ENCODE peak calls at places on chromosome 12, in seven cellular contexts. One of them, this sample, is unnamed.

GRCh38 chr12:62537544-62537943 is 70.9 kb downstream of the MON2 start:
- DNase-seq in IMR-90: peak
- DNase-seq in H9: no peak
- DNase-seq in neuronal stem cell: no peak
- DNase-seq in trophoblast cell: no peak
- DNase-seq in H1: no peak
- DNase-seq in mesendoderm: no peak
- DNase-seq in this sample: peak

GRCh38 chr12:53065975-53066593 is 13.1 kb downstream of the SPRYD3 start:
- DNase-seq in IMR-90: peak
- DNase-seq in mesendoderm: peak
- DNase-seq in neuronal stem cell: peak
- DNase-seq in trophoblast cell: peak
- DNase-seq in H1: no peak
- DNase-seq in H9: peak
- DNase-seq in this sample: peak

GRCh38 chr12:51450816-51451215 is 26.2 kb downstream of the SLC4A8 start:
- DNase-seq in mesendoderm: no peak
- DNase-seq in IMR-90: no peak
- DNase-seq in trophoblast cell: no peak
- DNase-seq in neuronal stem cell: no peak
- DNase-seq in H9: peak
- DNase-seq in H1: no peak
- DNase-seq in this sample: no peak

GRCh38 chr12:47740536-47741339 is 15.4 kb upstream of the ENDOU start:
- DNase-seq in H1: no peak
- DNase-seq in trophoblast cell: no peak
- DNase-seq in mesendoderm: no peak
- DNase-seq in H9: no peak
- DNase-seq in IMR-90: no peak
- DNase-seq in neuronal stem cell: no peak
- DNase-seq in this sample: no peak

GRCh38 chr12:63845726-63846125 is 1.2 kb downstream of the SRGAP1 start:
- DNase-seq in H1: no peak
- DNase-seq in neuronal stem cell: no peak
- DNase-seq in H9: no peak
- DNase-seq in IMR-90: peak
- DNase-seq in trophoblast cell: no peak
- DNase-seq in mesendoderm: no peak
- DNase-seq in this sample: peak

GRCh38 chr12:6915023-6915788 is 826 bp downstream of the ENO2 start:
- DNase-seq in trophoblast cell: no peak
- DNase-seq in IMR-90: no peak
- DNase-seq in H1: no peak
- DNase-seq in neuronal stem cell: peak
- DNase-seq in H9: peak
- DNase-seq in mesendoderm: peak
- DNase-seq in this sample: peak

GRCh38 chr12:105359840-105360239 is 29.3 kb downstream of the C12orf75 start:
- DNase-seq in mesendoderm: peak
- DNase-seq in IMR-90: peak
- DNase-seq in H1: no peak
- DNase-seq in H9: no peak
- DNase-seq in neuronal stem cell: no peak
- DNase-seq in trophoblast cell: no peak
- DNase-seq in this sample: no peak

GRCh38 chr12:10966314-10966713 is 20.4 kb downstream of the TAS2R50 start:
- DNase-seq in mesendoderm: no peak
- DNase-seq in neuronal stem cell: no peak
- DNase-seq in trophoblast cell: no peak
- DNase-seq in H1: no peak
- DNase-seq in IMR-90: no peak
- DNase-seq in H9: no peak
- DNase-seq in this sample: no peak

GRCh38 chr12:121990692-121991603 is 30.7 kb upstream of the BCL7A start:
- DNase-seq in mesendoderm: no peak
- DNase-seq in neuronal stem cell: no peak
- DNase-seq in trophoblast cell: no peak
- DNase-seq in IMR-90: peak
- DNase-seq in H9: no peak
- DNase-seq in H1: no peak
- DNase-seq in this sample: no peak

GRCh38 chr12:52147367-52147972 is 44.3 kb downstream of the KRT80 start:
- DNase-seq in neuronal stem cell: no peak
- DNase-seq in H1: no peak
- DNase-seq in IMR-90: peak
- DNase-seq in trophoblast cell: peak
- DNase-seq in H9: peak
- DNase-seq in mesendoderm: peak
- DNase-seq in this sample: peak

GRCh38 chr12:94603434-94604068 is 46.8 kb downstream of the TMCC3 start:
- DNase-seq in trophoblast cell: no peak
- DNase-seq in neuronal stem cell: no peak
- DNase-seq in H9: no peak
- DNase-seq in H1: no peak
- DNase-seq in mesendoderm: peak
- DNase-seq in IMR-90: no peak
- DNase-seq in this sample: no peak

GRCh38 chr12:121814429-121815119 is 10.8 kb downstream of the SETD1B start:
- DNase-seq in neuronal stem cell: no peak
- DNase-seq in trophoblast cell: no peak
- DNase-seq in H9: no peak
- DNase-seq in H1: no peak
- DNase-seq in IMR-90: no peak
- DNase-seq in mesendoderm: no peak
- DNase-seq in this sample: no peak

GRCh38 chr12:48794870-48795269 is 6.0 kb upstream of the ADCY6 start:
- DNase-seq in neuronal stem cell: no peak
- DNase-seq in trophoblast cell: peak
- DNase-seq in mesendoderm: peak
- DNase-seq in IMR-90: peak
- DNase-seq in H1: no peak
- DNase-seq in H9: peak
- DNase-seq in this sample: peak

GRCh38 chr12:132390287-132391076 is 61.1 kb upstream of the GALNT9 start:
- DNase-seq in H9: no peak
- DNase-seq in IMR-90: no peak
- DNase-seq in trophoblast cell: no peak
- DNase-seq in H1: no peak
- DNase-seq in neuronal stem cell: no peak
- DNase-seq in mesendoderm: no peak
- DNase-seq in this sample: no peak

GRCh38 chr12:97335093-97335492 is 127.5 kb upstream of the RMST start:
- DNase-seq in H9: no peak
- DNase-seq in IMR-90: no peak
- DNase-seq in neuronal stem cell: no peak
- DNase-seq in mesendoderm: no peak
- DNase-seq in trophoblast cell: no peak
- DNase-seq in H1: no peak
- DNase-seq in this sample: no peak

GRCh38 chr12:88299567-88300101 is 157.5 kb downstream of the TMTC3 start:
- DNase-seq in trophoblast cell: peak
- DNase-seq in neuronal stem cell: no peak
- DNase-seq in H9: no peak
- DNase-seq in mesendoderm: no peak
- DNase-seq in IMR-90: peak
- DNase-seq in H1: no peak
- DNase-seq in this sample: peak

GRCh38 chr12:56599797-56600196 is 30.3 kb downstream of the BAZ2A start:
- DNase-seq in neuronal stem cell: no peak
- DNase-seq in trophoblast cell: no peak
- DNase-seq in H9: no peak
- DNase-seq in IMR-90: no peak
- DNase-seq in mesendoderm: no peak
- DNase-seq in H1: no peak
- DNase-seq in this sample: no peak

GRCh38 chr12:47236109-47236714 is 156.5 kb upstream of the AMIGO2 start:
- DNase-seq in H1: no peak
- DNase-seq in mesendoderm: no peak
- DNase-seq in H9: no peak
- DNase-seq in neuronal stem cell: no peak
- DNase-seq in IMR-90: peak
- DNase-seq in trophoblast cell: no peak
- DNase-seq in this sample: peak

GRCh38 chr12:6827437-6827894 is 741 bp upstream of the P3H3 start:
- DNase-seq in H1: no peak
- DNase-seq in mesendoderm: peak
- DNase-seq in trophoblast cell: no peak
- DNase-seq in neuronal stem cell: peak
- DNase-seq in IMR-90: peak
- DNase-seq in H9: peak
- DNase-seq in this sample: peak

GRCh38 chr12:88393017-88393767 is 187.1 kb downstream of the KITLG start:
- DNase-seq in mesendoderm: peak
- DNase-seq in trophoblast cell: no peak
- DNase-seq in IMR-90: peak
- DNase-seq in neuronal stem cell: no peak
- DNase-seq in H9: peak
- DNase-seq in H1: no peak
- DNase-seq in this sample: peak

DNA sequence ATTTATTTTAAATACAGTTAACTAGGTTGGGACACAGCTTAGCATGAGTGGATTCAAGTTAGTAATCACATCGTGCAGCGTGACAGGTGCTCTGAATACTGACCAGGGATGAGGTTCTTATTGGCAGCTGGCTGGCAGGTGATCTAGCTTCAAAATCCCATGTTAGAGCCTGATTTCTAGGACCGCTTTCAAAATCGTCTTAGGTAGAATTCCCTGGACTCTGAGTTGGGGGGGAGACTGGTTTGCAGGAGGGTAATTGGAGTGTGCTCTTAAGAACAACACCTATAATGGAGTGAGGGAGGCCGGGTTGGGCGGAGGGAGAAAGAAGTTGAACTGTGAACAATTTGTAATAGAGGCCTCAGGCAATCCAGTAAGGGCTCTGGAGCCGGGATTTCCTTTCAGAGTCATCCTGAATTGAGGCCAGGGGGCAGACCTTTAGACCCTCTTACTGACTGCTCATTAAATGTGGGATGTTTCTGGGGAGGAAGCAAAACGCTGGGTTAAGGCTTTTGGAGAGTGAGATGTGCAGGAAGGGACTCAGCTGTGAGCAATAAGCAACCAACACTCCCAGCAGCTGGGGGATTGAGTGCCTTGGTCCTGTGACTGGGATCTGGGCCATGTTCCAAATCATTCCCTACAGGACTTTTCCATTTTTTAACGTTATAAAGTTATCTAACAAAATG is 920 bp upstream of the YARS2 start:
- DNase-seq in mesendoderm: no peak
- DNase-seq in H1: no peak
- DNase-seq in trophoblast cell: no peak
- DNase-seq in H9: no peak
- DNase-seq in neuronal stem cell: no peak
- DNase-seq in IMR-90: no peak
- DNase-seq in this sample: peak
- H3K4ac ChIP-seq in mesendoderm: no peak
- H3K4ac ChIP-seq in H1: no peak
- H3K4ac ChIP-seq in trophoblast cell: no peak
- H3K4ac ChIP-seq in H9: no peak
- H3K4ac ChIP-seq in neuronal stem cell: no peak
- H3K4ac ChIP-seq in IMR-90: no peak
- H3K4ac ChIP-seq in this sample: no peak

DNA sequence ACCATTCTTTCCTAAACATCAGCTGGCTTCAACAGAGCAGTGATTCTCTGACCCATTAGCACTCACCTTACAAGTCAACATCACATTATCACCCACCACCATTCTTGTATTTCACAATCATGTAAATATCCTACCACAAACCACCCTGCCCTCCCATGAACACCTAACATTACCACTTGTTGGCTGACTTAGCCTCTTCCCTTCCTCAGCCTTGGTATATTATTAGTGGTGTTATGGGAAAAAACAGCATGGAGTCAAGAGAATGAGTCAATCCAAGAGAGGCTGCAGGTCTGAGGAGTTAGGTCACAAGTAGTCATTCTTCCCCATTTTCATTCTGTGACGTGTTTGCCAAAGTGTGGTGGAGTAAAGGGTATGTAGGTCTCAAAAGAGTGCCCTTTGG is 22.3 kb upstream of the MGP start:
- DNase-seq in trophoblast cell: peak
- DNase-seq in mesendoderm: no peak
- DNase-seq in IMR-90: peak
- DNase-seq in H1: no peak
- DNase-seq in H9: no peak
- DNase-seq in neuronal stem cell: no peak
- DNase-seq in this sample: no peak
- H3K4ac ChIP-seq in trophoblast cell: no peak
- H3K4ac ChIP-seq in mesendoderm: no peak
- H3K4ac ChIP-seq in IMR-90: no peak
- H3K4ac ChIP-seq in H1: no peak
- H3K4ac ChIP-seq in H9: no peak
- H3K4ac ChIP-seq in neuronal stem cell: no peak
- H3K4ac ChIP-seq in this sample: no peak

DNA sequence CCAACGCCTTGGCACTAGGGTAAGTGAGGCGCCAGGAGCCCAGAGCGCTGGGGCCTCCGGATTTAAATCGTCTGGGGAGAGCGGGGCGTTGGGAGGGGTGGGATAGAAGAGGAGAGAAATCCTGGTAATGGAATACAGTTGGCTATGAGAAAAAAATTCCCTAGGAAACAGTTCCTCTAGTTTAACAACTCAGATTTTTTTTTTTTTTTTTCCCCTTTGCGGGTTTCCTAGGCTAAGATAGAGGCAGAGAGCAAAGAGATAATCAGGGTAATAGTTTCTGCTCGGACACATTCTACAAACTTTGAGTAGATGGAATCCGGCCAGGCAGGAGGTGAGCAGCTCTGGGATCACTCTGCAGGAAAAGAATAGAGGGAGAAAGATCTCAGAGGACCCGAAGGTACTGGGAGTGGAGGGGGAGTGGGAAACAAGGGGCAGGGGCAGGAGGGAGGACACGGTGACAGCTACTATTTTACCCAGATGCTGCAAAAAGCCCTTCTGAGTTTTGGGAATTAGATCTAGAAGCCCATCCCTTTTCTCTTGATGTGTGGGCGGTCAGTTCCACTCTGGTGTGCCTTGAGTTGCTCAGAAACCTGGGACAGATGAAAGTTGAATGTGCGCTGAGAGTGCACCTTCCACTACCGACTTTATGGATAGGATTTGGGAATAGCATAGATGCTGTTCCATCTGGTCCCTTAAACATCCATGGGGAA is 439 bp downstream of the GPRC5A start:
- DNase-seq in neuronal stem cell: no peak
- DNase-seq in IMR-90: no peak
- DNase-seq in H9: no peak
- DNase-seq in trophoblast cell: no peak
- DNase-seq in H1: no peak
- DNase-seq in mesendoderm: no peak
- DNase-seq in this sample: no peak
- H3K4ac ChIP-seq in neuronal stem cell: no peak
- H3K4ac ChIP-seq in IMR-90: peak
- H3K4ac ChIP-seq in H9: no peak
- H3K4ac ChIP-seq in trophoblast cell: peak
- H3K4ac ChIP-seq in H1: no peak
- H3K4ac ChIP-seq in mesendoderm: no peak
- H3K4ac ChIP-seq in this sample: peak

DNA sequence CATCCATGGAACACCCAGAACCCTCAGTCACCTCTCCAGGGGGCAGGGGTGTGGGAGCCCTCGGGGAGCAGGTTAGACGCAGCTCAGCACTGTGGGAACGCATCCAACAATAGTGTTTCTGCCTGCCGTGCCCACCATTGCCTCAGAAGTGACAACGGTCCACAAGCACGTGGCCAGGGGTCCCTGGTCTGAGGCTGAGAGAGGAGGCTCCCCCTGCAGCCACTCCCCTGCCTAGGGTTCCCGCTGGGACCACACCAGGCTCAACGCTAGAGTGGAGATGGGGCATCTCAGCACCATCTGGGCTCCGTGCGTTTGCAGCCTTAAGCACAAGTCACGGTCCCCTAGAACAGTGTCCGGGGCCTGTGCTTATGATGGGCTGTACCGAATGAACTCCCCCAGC is 62.7 kb downstream of the TESC start:
- DNase-seq in IMR-90: no peak
- DNase-seq in H1: no peak
- DNase-seq in neuronal stem cell: no peak
- DNase-seq in trophoblast cell: no peak
- DNase-seq in mesendoderm: no peak
- DNase-seq in H9: no peak
- DNase-seq in this sample: no peak
- H3K4ac ChIP-seq in IMR-90: no peak
- H3K4ac ChIP-seq in H1: no peak
- H3K4ac ChIP-seq in neuronal stem cell: no peak
- H3K4ac ChIP-seq in trophoblast cell: no peak
- H3K4ac ChIP-seq in mesendoderm: no peak
- H3K4ac ChIP-seq in H9: no peak
- H3K4ac ChIP-seq in this sample: no peak